ENCODE peak calls at places on chromosomes 3 and 15, in four cellular contexts. U is psoas muscle; I is CD8-positive, alpha-beta memory T cell; V is T follicular helper cell. L is an unnamed sample.

GRCh38 chr3:197547618-197548017 is 8.2 kb downstream of the BDH1 start:
- DNase-seq in V (no peak), U (no peak), I (no peak), L (no peak)

GRCh38 chr3:180284331-180285110 is 247.8 kb upstream of the PEX5L start:
- DNase-seq in I (no peak), U (no peak), V (no peak), L (no peak)

GRCh38 chr3:128788268-128788869 is 62.4 kb downstream of the RAB7A start:
- DNase-seq in V (no peak), U (no peak), I (no peak), L (peak)

GRCh38 chr15:69160976-69161877 is 792 bp downstream of the GLCE start:
- DNase-seq in I (no peak), U (peak), V (no peak), L (peak)

GRCh38 chr3:30161370-30161769 is 445.0 kb upstream of the TGFBR2 start:
- DNase-seq in I (no peak), V (no peak), U (no peak), L (no peak)

GRCh38 chr3:58009749-58010535 is 1.7 kb downstream of the FLNB start:
- DNase-seq in I (no peak), V (no peak), U (no peak), L (peak)

GRCh38 chr3:193943200-193943599 is 192.7 kb upstream of the HES1 start:
- DNase-seq in V (no peak), U (no peak), I (no peak), L (no peak)

GRCh38 chr3:16883057-16883725 is 1.6 kb upstream of the PLCL2 start:
- DNase-seq in V (no peak), I (no peak), U (no peak), L (no peak)

GRCh38 chr15:77516076-77516475 is 95.4 kb downstream of the HMG20A start:
- DNase-seq in U (no peak), I (no peak), V (no peak), L (no peak)

GRCh38 chr15:87874896-87875661 is 381.5 kb downstream of the NTRK3 start:
- DNase-seq in I (no peak), U (peak), V (no peak), L (no peak)

GRCh38 chr3:73624363-73625123 is at the start of gene PDZRN3:
- DNase-seq in V (no peak), I (no peak), U (peak), L (no peak)

GRCh38 chr3:134364936-134365765 is 9.1 kb downstream of the AMOTL2 start:
- DNase-seq in I (no peak), V (no peak), U (no peak), L (no peak)

GRCh38 chr15:90851114-90851513 is 17.3 kb upstream of the FURIN start:
- DNase-seq in I (no peak), U (no peak), V (no peak), L (no peak)

GRCh38 chr3:182129745-182130144 is 418.0 kb downstream of the SOX2 start:
- DNase-seq in U (no peak), I (no peak), V (no peak), L (no peak)

GRCh38 chr15:74251187-74251811 is 15.2 kb downstream of the CCDC33 start:
- DNase-seq in V (no peak), U (peak), I (no peak), L (no peak)

GRCh38 chr15:98952381-98952803 is 55.2 kb downstream of the PGPEP1L start:
- DNase-seq in V (no peak), U (no peak), I (no peak), L (no peak)

GRCh38 chr3:183892610-183893214 is 8.0 kb upstream of the PARL start:
- DNase-seq in V (no peak), I (no peak), U (no peak), L (no peak)

GRCh38 chr3:148697311-148698189 is at the start of gene AGTR1:
- DNase-seq in U (peak), I (peak), V (no peak), L (no peak)

GRCh38 chr3:49805884-49806701 is 3.0 kb downstream of the INKA1 start:
- DNase-seq in U (peak), I (peak), V (no peak), L (no peak)

GRCh38 chr15:63901912-63902670 is 68.3 kb upstream of the HERC1 start:
- DNase-seq in I (no peak), U (no peak), V (no peak), L (no peak)

GRCh38 chr3:138850151-138850550 is 15.4 kb upstream of the PIK3CB start:
- DNase-seq in U (no peak), V (no peak), I (no peak), L (no peak)

GRCh38 chr15:66865622-66866611 is 163.9 kb downstream of the SMAD6 start:
- DNase-seq in V (no peak), U (peak), I (no peak), L (no peak)

GRCh38 chr3:88882121-88882520 is 225.3 kb upstream of the EPHA3 start:
- DNase-seq in I (no peak), U (no peak), V (no peak), L (no peak)

GRCh38 chr3:24344784-24345439 is 149.7 kb downstream of the THRB start:
- DNase-seq in V (no peak), I (no peak), U (no peak), L (no peak)

GRCh38 chr15:58738051-58738707 is 11.3 kb downstream of the ADAM10 start:
- DNase-seq in U (no peak), I (no peak), V (no peak), L (no peak)

GRCh38 chr3:174547801-174548200 is 311.3 kb upstream of the NAALADL2 start:
- DNase-seq in I (no peak), V (no peak), U (no peak), L (no peak)

GRCh38 chr15:91268510-91268909 is 168.5 kb downstream of the SV2B start:
- DNase-seq in V (no peak), U (no peak), I (no peak), L (no peak)

GRCh38 chr15:101454365-101454764 is 35.1 kb downstream of the PCSK6 start:
- DNase-seq in V (no peak), U (no peak), I (no peak), L (no peak)

GRCh38 chr3:522888-523287 is 326.3 kb downstream of the CHL1 start:
- DNase-seq in V (no peak), U (no peak), I (no peak), L (no peak)

GRCh38 chr3:22887664-22888291 is 315.3 kb upstream of the UBE2E2 start:
- DNase-seq in I (no peak), U (no peak), V (no peak), L (no peak)

GRCh38 chr3:168802761-168803160 is 707.0 kb upstream of the GOLIM4 start:
- DNase-seq in V (no peak), U (no peak), I (no peak), L (no peak)